ENCODE peak calls at places on chromosomes 3 and 15, in four cellular contexts. N is aorta, A is LoVo, P is AG09319. F is an unnamed sample.

GRCh38 chr15:58258501-58259274 is 120.5 kb downstream of the AQP9 start:
- DNase-seq in N (no peak), A (no peak), P (no peak), F (no peak)

GRCh38 chr3:69585472-69585871 is 153.8 kb upstream of the MITF start:
- DNase-seq in N (no peak), A (no peak), P (no peak), F (no peak)

GRCh38 chr15:29135266-29135665 is 134.4 kb downstream of the NSMCE3 start:
- DNase-seq in N (no peak), A (no peak), P (no peak), F (no peak)

GRCh38 chr3:30227571-30228301 is 378.7 kb upstream of the TGFBR2 start:
- DNase-seq in N (no peak), A (peak; percentile 89), P (peak; percentile 72), F (peak; percentile 79)

GRCh38 chr15:87866961-87867360 is 389.6 kb downstream of the NTRK3 start:
- DNase-seq in N (no peak), A (no peak), P (no peak), F (no peak)

GRCh38 chr15:43253431-43254403 is 13.0 kb downstream of the TGM5 start:
- DNase-seq in N (peak; percentile 57), A (peak; percentile 46), P (no peak), F (peak; percentile 97)

GRCh38 chr3:141231923-141232861 is 567 bp downstream of the PXYLP1 start:
- DNase-seq in N (peak; percentile 71), A (peak; percentile 34), P (no peak), F (peak; percentile 49)

GRCh38 chr3:37243811-37244748 is 69.7 kb upstream of the LRRFIP2 start:
- DNase-seq in N (peak; percentile 91), A (peak; percentile 82), P (peak; percentile 41), F (peak; percentile 77)

GRCh38 chr3:43405888-43406636 is 119.7 kb downstream of the SNRK start:
- DNase-seq in N (no peak), A (no peak), P (no peak), F (no peak)

GRCh38 chr3:126543457-126544090 is 15.2 kb downstream of the C3orf22 start:
- DNase-seq in N (peak; percentile 39), A (no peak), P (no peak), F (no peak)

GRCh38 chr3:170905862-170906261 is 2.6 kb downstream of the EIF5A2 start:
- DNase-seq in N (no peak), A (no peak), P (no peak), F (no peak)

GRCh38 chr3:171018151-171018935 is 8.2 kb downstream of the SLC2A2 start:
- DNase-seq in N (no peak), A (no peak), P (no peak), F (no peak)

GRCh38 chr3:44685128-44685800 is 27.2 kb upstream of the ZNF502 start:
- DNase-seq in N (peak; percentile 82), A (no peak), P (peak; percentile 71), F (peak; percentile 57)

GRCh38 chr3:140470962-140471361 is 206.9 kb upstream of the TRIM42 start:
- DNase-seq in N (no peak), A (no peak), P (no peak), F (no peak)

GRCh38 chr15:31440754-31441298 is 114.2 kb downstream of the KLF13 start:
- DNase-seq in N (peak; percentile 84), A (no peak), P (no peak), F (no peak)

GRCh38 chr3:12907296-12907695 is 65.9 kb upstream of the RPL32 start:
- DNase-seq in N (no peak), A (no peak), P (no peak), F (no peak)

GRCh38 chr3:105686324-105686897 is 182.4 kb downstream of the CBLB start:
- DNase-seq in N (no peak), A (peak; percentile 20), P (no peak), F (no peak)

GRCh38 chr15:80856809-80857377 is 77.7 kb downstream of the CEMIP start:
- DNase-seq in N (peak; percentile 66), A (peak; percentile 84), P (no peak), F (no peak)

GRCh38 chr3:177284383-177284881 is 87.2 kb upstream of the TBL1XR1 start:
- DNase-seq in N (peak; percentile 58), A (peak; percentile 63), P (no peak), F (no peak)